ENCODE peak calls at places on chromosomes 2 and 18, in eight cellular contexts. One of them, this sample, is unnamed.

GRCh38 chr2:220764246-220764645 is 807.9 kb downstream of the EPHA4 start:
- DNase-seq in endothelial cell: no peak
- DNase-seq in CD4-positive, alpha-beta T cell: no peak
- DNase-seq in hypothalamus: no peak
- DNase-seq in EH: no peak
- DNase-seq in foreskin fibroblast: no peak
- DNase-seq in amniotic stem cell: no peak
- DNase-seq in NCI-H1436 treated with DMSO at 0.1 percent for 48 hours: no peak
- DNase-seq in this sample: no peak

GRCh38 chr2:147275943-147276342 is 568.9 kb upstream of the ACVR2A start:
- DNase-seq in endothelial cell: peak
- DNase-seq in CD4-positive, alpha-beta T cell: no peak
- DNase-seq in hypothalamus: no peak
- DNase-seq in EH: no peak
- DNase-seq in foreskin fibroblast: no peak
- DNase-seq in amniotic stem cell: no peak
- DNase-seq in NCI-H1436 treated with DMSO at 0.1 percent for 48 hours: no peak
- DNase-seq in this sample: no peak

GRCh38 chr2:158600155-158600802 is 143.5 kb downstream of the PKP4 start:
- DNase-seq in endothelial cell: no peak
- DNase-seq in CD4-positive, alpha-beta T cell: no peak
- DNase-seq in hypothalamus: no peak
- DNase-seq in EH: peak
- DNase-seq in foreskin fibroblast: peak
- DNase-seq in amniotic stem cell: peak
- DNase-seq in NCI-H1436 treated with DMSO at 0.1 percent for 48 hours: no peak
- DNase-seq in this sample: no peak

GRCh38 chr2:27932396-27932795 is 41.9 kb downstream of the BABAM2 start:
- DNase-seq in endothelial cell: no peak
- DNase-seq in CD4-positive, alpha-beta T cell: no peak
- DNase-seq in hypothalamus: no peak
- DNase-seq in EH: peak
- DNase-seq in foreskin fibroblast: peak
- DNase-seq in amniotic stem cell: no peak
- DNase-seq in NCI-H1436 treated with DMSO at 0.1 percent for 48 hours: no peak
- DNase-seq in this sample: no peak

GRCh38 chr2:114113527-114113926 is 223.6 kb downstream of the ACTR3 start:
- DNase-seq in endothelial cell: no peak
- DNase-seq in CD4-positive, alpha-beta T cell: no peak
- DNase-seq in hypothalamus: no peak
- DNase-seq in EH: no peak
- DNase-seq in foreskin fibroblast: no peak
- DNase-seq in amniotic stem cell: no peak
- DNase-seq in NCI-H1436 treated with DMSO at 0.1 percent for 48 hours: no peak
- DNase-seq in this sample: no peak

GRCh38 chr2:229921101-229921891 is 513 bp downstream of the TRIP12 start:
- DNase-seq in endothelial cell: peak
- DNase-seq in CD4-positive, alpha-beta T cell: peak
- DNase-seq in hypothalamus: peak
- DNase-seq in EH: peak
- DNase-seq in foreskin fibroblast: peak
- DNase-seq in amniotic stem cell: peak
- DNase-seq in NCI-H1436 treated with DMSO at 0.1 percent for 48 hours: no peak
- DNase-seq in this sample: peak

GRCh38 chr18:21167641-21168372 is 56.2 kb upstream of the ROCK1 start:
- DNase-seq in endothelial cell: peak
- DNase-seq in CD4-positive, alpha-beta T cell: no peak
- DNase-seq in hypothalamus: no peak
- DNase-seq in EH: no peak
- DNase-seq in foreskin fibroblast: no peak
- DNase-seq in amniotic stem cell: no peak
- DNase-seq in NCI-H1436 treated with DMSO at 0.1 percent for 48 hours: no peak
- DNase-seq in this sample: no peak

GRCh38 chr2:217887841-217888665 is 114.7 kb downstream of the TNS1 start:
- DNase-seq in endothelial cell: no peak
- DNase-seq in CD4-positive, alpha-beta T cell: no peak
- DNase-seq in hypothalamus: no peak
- DNase-seq in EH: peak
- DNase-seq in foreskin fibroblast: no peak
- DNase-seq in amniotic stem cell: no peak
- DNase-seq in NCI-H1436 treated with DMSO at 0.1 percent for 48 hours: no peak
- DNase-seq in this sample: no peak

GRCh38 chr2:169693344-169693743 is 861 bp downstream of the CFAP210 start:
- DNase-seq in endothelial cell: no peak
- DNase-seq in CD4-positive, alpha-beta T cell: no peak
- DNase-seq in hypothalamus: no peak
- DNase-seq in EH: peak
- DNase-seq in foreskin fibroblast: no peak
- DNase-seq in amniotic stem cell: no peak
- DNase-seq in NCI-H1436 treated with DMSO at 0.1 percent for 48 hours: no peak
- DNase-seq in this sample: no peak

GRCh38 chr18:50193796-50194622 is 938 bp downstream of the MYO5B start:
- DNase-seq in endothelial cell: peak
- DNase-seq in CD4-positive, alpha-beta T cell: no peak
- DNase-seq in hypothalamus: no peak
- DNase-seq in EH: no peak
- DNase-seq in foreskin fibroblast: no peak
- DNase-seq in amniotic stem cell: no peak
- DNase-seq in NCI-H1436 treated with DMSO at 0.1 percent for 48 hours: no peak
- DNase-seq in this sample: no peak

GRCh38 chr2:65040414-65041261 is 15.6 kb upstream of the CEP68 start:
- DNase-seq in endothelial cell: peak
- DNase-seq in CD4-positive, alpha-beta T cell: peak
- DNase-seq in hypothalamus: peak
- DNase-seq in EH: peak
- DNase-seq in foreskin fibroblast: peak
- DNase-seq in amniotic stem cell: peak
- DNase-seq in NCI-H1436 treated with DMSO at 0.1 percent for 48 hours: no peak
- DNase-seq in this sample: peak

GRCh38 chr2:140759431-140760156 is 1371.2 kb downstream of the LRP1B start:
- DNase-seq in endothelial cell: no peak
- DNase-seq in CD4-positive, alpha-beta T cell: no peak
- DNase-seq in hypothalamus: no peak
- DNase-seq in EH: no peak
- DNase-seq in foreskin fibroblast: no peak
- DNase-seq in amniotic stem cell: no peak
- DNase-seq in NCI-H1436 treated with DMSO at 0.1 percent for 48 hours: no peak
- DNase-seq in this sample: no peak

This sample was measured in activated gamma-delta T cell treated with Interleukin-2 at 50 U/mL for 16 hours.